ENCODE peak calls at places on chromosome 15, in eight cellular contexts. N is esophagus squamous epithelium, B is body of pancreas, T is PC-9, I is right atrium auricular region, H is heart right ventricle, S is stomach, K is endothelial cell of umbilical vein. P is an unnamed sample. For H3K4me1 and H3K36me3, the result is how much of the 10 kb centered on the place peaks cover.

GRCh38 chr15:49675051-49675450 is 54.2 kb downstream of the DTWD1 start:
- DNase-seq in N (no peak), B (no peak), T (no peak), I (no peak), H (no peak), S (no peak), K (peak), P (no peak)

GRCh38 chr15:82944038-82944437 is 8.5 kb downstream of the HOMER2 start:
- DNase-seq in N (no peak), B (no peak), T (no peak), I (no peak), H (no peak), S (no peak), K (no peak), P (no peak)

GRCh38 chr15:64460737-64461576 is 579 bp downstream of the ZNF609 start:
- DNase-seq in N (no peak), B (peak), T (peak), I (no peak), H (peak), S (no peak), K (peak), P (peak)

GRCh38 chr15:91101356-91101920 is 1.4 kb downstream of the SV2B start:
- DNase-seq in N (no peak), B (no peak), T (no peak), I (no peak), H (no peak), S (no peak), K (no peak), P (no peak)

GRCh38 chr15:78392430-78392829 is 45.6 kb upstream of the IREB2 start:
- DNase-seq in N (no peak), B (no peak), T (peak), I (no peak), H (no peak), S (peak), K (no peak), P (no peak)

GRCh38 chr15:74548236-74548635 is 7.2 kb downstream of the ARID3B start:
- DNase-seq in N (no peak), B (no peak), T (no peak), I (no peak), H (no peak), S (no peak), K (no peak), P (no peak)

GRCh38 chr15:57772223-57772957 is 65.9 kb downstream of the POLR2M start:
- DNase-seq in N (no peak), B (no peak), T (no peak), I (no peak), H (no peak), S (no peak), K (no peak), P (no peak)

GRCh38 chr15:28133281-28133680 is 34.2 kb upstream of the OCA2 start:
- DNase-seq in N (no peak), B (no peak), T (no peak), I (no peak), H (no peak), S (no peak), K (no peak), P (no peak)

GRCh38 chr15:74432271-74432967 is 1.3 kb downstream of the SEMA7A start:
- DNase-seq in N (no peak), B (no peak), T (no peak), I (no peak), H (no peak), S (no peak), K (no peak), P (no peak)

GRCh38 chr15:77421370-77421700 is 647 bp downstream of the HMG20A start:
- DNase-seq in N (no peak), B (no peak), T (no peak), I (no peak), H (no peak), S (no peak), K (peak), P (no peak)

GRCh38 chr15:45653702-45654424 is 19.0 kb downstream of the SQOR start:
- DNase-seq in N (no peak), B (no peak), T (no peak), I (no peak), H (no peak), S (no peak), K (no peak), P (no peak)

GRCh38 chr15:67084561-67084960 is 19.2 kb downstream of the SMAD3 start:
- DNase-seq in N (no peak), B (no peak), T (no peak), I (no peak), H (no peak), S (no peak), K (no peak), P (no peak)
- H3K4me1 ChIP-seq in N (under half), B (half or more), T (half or more), I (half or more), H (half or more), S (half or more), K (half or more), P (under half)

DNA sequence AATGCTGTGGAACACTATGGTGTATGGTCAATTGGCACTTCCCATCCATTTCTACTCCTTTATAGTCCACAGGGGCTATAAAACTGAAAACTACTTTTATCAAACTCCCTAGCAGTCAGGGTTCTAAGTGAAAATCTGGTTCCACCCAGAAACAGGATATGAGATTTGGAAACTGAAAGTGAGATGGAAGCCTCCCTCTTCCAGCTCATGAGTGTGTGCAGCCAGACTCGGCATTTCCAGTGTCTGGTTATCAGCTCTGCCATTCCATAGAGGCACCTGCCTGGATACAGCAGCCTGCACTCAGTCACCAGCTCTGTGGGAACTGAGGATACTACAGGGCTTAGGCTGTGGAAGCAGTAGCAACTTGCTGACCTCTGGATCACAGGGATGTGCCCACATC is 14.7 kb upstream of the PLA2G4F start:
- DNase-seq in N (no peak), B (no peak), T (no peak), I (no peak), H (no peak), S (no peak), K (no peak), P (no peak)
- H3K36me3 ChIP-seq in N (under half), B (under half), T (under half), I (half or more), H (under half), S (half or more), K (under half), P (under half)

DNA sequence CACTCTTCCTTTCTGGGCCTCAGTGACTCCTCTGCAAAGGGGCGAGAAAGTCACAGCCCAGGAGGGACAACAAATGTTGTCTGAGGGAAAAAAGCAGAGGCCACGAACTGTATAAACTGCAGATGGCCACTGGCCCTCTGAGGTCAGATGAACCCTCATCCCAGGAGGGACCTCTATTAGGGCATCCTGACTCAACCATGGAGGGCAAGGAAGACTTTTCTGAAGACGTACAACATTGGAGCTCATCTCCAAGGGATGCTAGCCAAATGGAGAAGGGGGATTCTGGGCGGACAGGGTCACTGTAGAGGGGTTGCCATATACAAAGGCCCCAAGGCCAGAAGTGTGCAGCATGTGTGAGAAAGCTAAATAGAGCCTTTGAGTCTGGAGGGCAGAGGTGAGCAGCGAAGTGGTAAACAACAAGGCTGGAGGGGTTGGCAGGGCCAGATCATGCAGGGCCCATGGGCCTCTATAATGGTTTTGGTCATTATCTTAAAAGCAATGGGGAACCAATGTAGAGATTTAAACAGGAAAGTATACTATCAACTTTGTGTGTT is 16.7 kb downstream of the GRAMD2A start:
- DNase-seq in N (no peak), B (no peak), T (no peak), I (no peak), H (no peak), S (no peak), K (no peak), P (no peak)
- H3K4me1 ChIP-seq in N (under half), B (under half), T (half or more), I (under half), H (under half), S (under half), K (under half), P (under half)

GRCh38 chr15:34154725-34155204 is 52.9 kb downstream of the PGBD4 start:
- DNase-seq in N (no peak), B (no peak), T (peak), I (no peak), H (no peak), S (no peak), K (no peak), P (no peak)
- H3K36me3 ChIP-seq in N (under half), B (under half), T (under half), I (under half), H (under half), S (half or more), K (under half), P (under half)